ENCODE peak calls at places on chromosomes 12 and 14, in eight cellular contexts. O, D, P, T, V, F, I and L are unnamed samples.

GRCh38 chr14:58109761-58110160 is 42.3 kb downstream of the ARMH4 start:
- DNase-seq in F (no peak), V (no peak), P (no peak), O (no peak), D (no peak), I (no peak), T (no peak), L (no peak)

GRCh38 chr12:94276725-94277124 is 128.3 kb downstream of the PLXNC1 start:
- DNase-seq in I (no peak), D (no peak), V (no peak), O (no peak), P (no peak), F (no peak), T (no peak), L (no peak)

GRCh38 chr14:75380656-75381055 is 47.2 kb upstream of the JDP2 start:
- DNase-seq in F (no peak), V (no peak), D (no peak), I (no peak), O (peak; percentile 66), T (no peak), P (no peak), L (no peak)

GRCh38 chr12:96776908-96777307 is 130.1 kb upstream of the NEDD1 start:
- DNase-seq in F (no peak), T (no peak), V (no peak), I (no peak), P (no peak), D (no peak), O (no peak), L (no peak)

GRCh38 chr14:99316281-99317163 is 44.5 kb upstream of the BCL11B start:
- DNase-seq in D (peak; percentile 73), O (no peak), V (no peak), I (no peak), F (no peak), T (no peak), P (peak; percentile 78), L (no peak)

GRCh38 chr12:52687527-52688385 is 7.5 kb upstream of the KRT1 start:
- DNase-seq in T (no peak), V (no peak), I (no peak), D (no peak), F (no peak), O (no peak), P (no peak), L (no peak)

GRCh38 chr14:90644882-90645281 is 171.3 kb downstream of the TTC7B start:
- DNase-seq in O (no peak), D (no peak), F (peak; percentile 34), T (no peak), I (no peak), P (no peak), V (no peak), L (no peak)

GRCh38 chr14:36655963-36656768 is 5.5 kb upstream of the PAX9 start:
- DNase-seq in D (peak; percentile 66), V (peak; percentile 66), O (no peak), F (no peak), T (no peak), I (no peak), P (no peak), L (no peak)

GRCh38 chr12:3047961-3048360 is 29.2 kb upstream of the TSPAN9 start:
- DNase-seq in I (no peak), T (no peak), P (no peak), V (no peak), D (no peak), O (no peak), F (no peak), L (no peak)

GRCh38 chr14:22303589-22304195 is 285.3 kb downstream of the DAD1 start:
- DNase-seq in V (peak; percentile 4), I (no peak), F (no peak), O (no peak), D (no peak), T (no peak), P (no peak), L (no peak)

GRCh38 chr12:116368196-116369194 is 91.0 kb upstream of the MED13L start:
- DNase-seq in T (no peak), V (no peak), I (no peak), O (no peak), P (peak; percentile 89), D (peak; percentile 88), F (no peak), L (no peak)

GRCh38 chr14:61558271-61558670 is 137.0 kb upstream of the HIF1A start:
- DNase-seq in I (no peak), O (no peak), T (no peak), P (no peak), F (no peak), V (no peak), D (no peak), L (no peak)

GRCh38 chr12:94262228-94263010 is 114.0 kb downstream of the PLXNC1 start:
- DNase-seq in I (no peak), O (peak; percentile 96), D (peak; percentile 30), T (peak; percentile 63), P (peak; percentile 68), V (peak; percentile 79), F (peak; percentile 84), L (peak; percentile 96)

GRCh38 chr12:91191516-91192111 is 9.0 kb upstream of the DCN start:
- DNase-seq in T (no peak), F (no peak), O (no peak), D (no peak), I (no peak), P (no peak), V (no peak), L (no peak)

GRCh38 chr12:61311413-61311812 is 948.8 kb upstream of the USP15 start:
- DNase-seq in F (no peak), D (no peak), V (no peak), I (no peak), P (no peak), O (no peak), T (no peak), L (no peak)

GRCh38 chr14:64928239-64929002 is 14.1 kb downstream of the GPX2 start:
- DNase-seq in D (no peak), V (no peak), F (no peak), O (no peak), P (no peak), I (peak; percentile 46), T (no peak), L (peak; percentile 47)

GRCh38 chr12:63766498-63766897 is 13.2 kb upstream of the RXYLT1 start:
- DNase-seq in P (no peak), F (no peak), T (no peak), D (no peak), O (no peak), I (no peak), V (no peak), L (no peak)

GRCh38 chr12:99135376-99135775 is 490.3 kb downstream of the APAF1 start:
- DNase-seq in T (no peak), P (no peak), V (no peak), D (no peak), F (no peak), I (no peak), O (no peak), L (no peak)

GRCh38 chr12:94760786-94761185 is 110.4 kb upstream of the TMCC3 start:
- DNase-seq in P (no peak), V (no peak), O (no peak), F (no peak), T (no peak), D (no peak), I (no peak), L (no peak)

GRCh38 chr14:92886337-92886736 is 36.6 kb upstream of the CHGA start:
- DNase-seq in F (no peak), V (peak; percentile 80), D (no peak), O (no peak), P (no peak), T (no peak), I (no peak), L (no peak)

GRCh38 chr12:11688831-11689230 is 39.4 kb downstream of the ETV6 start:
- DNase-seq in F (no peak), I (no peak), P (no peak), T (no peak), V (no peak), D (no peak), O (no peak), L (no peak)
- H3K4me1 ChIP-seq in F (no peaks in the 10 kb centered on the region), I (peaks cover 10% of the 10 kb centered on the region), P (peaks cover 89% of the 10 kb centered on the region), T (no peaks in the 10 kb centered on the region), V (peaks cover 28% of the 10 kb centered on the region), D (no peaks in the 10 kb centered on the region), O (peaks cover 2% of the 10 kb centered on the region), L (peaks cover 80% of the 10 kb centered on the region)

DNA sequence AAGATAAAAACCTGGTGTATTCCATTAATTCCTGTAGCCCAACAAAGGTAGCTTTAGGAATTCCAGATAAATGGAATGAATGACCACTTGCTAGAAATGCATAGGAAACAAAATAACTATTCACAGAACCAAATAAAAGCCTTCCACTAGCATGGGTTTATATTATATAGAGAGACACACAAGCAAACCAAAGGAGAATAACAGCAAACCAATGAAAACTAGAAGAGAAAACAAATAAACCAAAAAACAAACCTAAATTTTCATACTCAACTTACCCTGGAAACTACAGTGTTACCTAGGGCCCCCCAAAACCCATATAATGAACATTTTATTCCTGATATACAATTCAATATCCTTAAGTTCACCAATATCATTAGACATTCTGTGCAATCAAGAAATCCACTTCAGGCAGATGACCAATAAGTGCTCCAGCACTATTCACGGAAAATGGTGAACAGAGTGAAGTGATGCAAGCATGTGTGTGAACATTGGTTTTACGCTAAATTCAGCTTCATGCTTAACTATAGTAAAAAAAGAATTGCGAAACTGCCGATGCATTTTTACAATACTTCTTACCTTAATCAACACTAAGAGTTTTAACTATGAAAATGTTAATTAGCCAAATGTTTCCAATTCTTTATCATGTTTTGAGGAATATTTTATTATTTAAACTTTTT is 1108.4 kb upstream of the TMEM132C start:
- DNase-seq in D (no peak), T (no peak), I (no peak), F (no peak), P (no peak), V (no peak), O (no peak), L (peak; percentile 7)
- H3K27ac ChIP-seq in D (no peak overlapping the region), T (peak overlapping the region; percentile 90), I (no peak overlapping the region), F (no peak overlapping the region), P (no peak overlapping the region), V (no peak overlapping the region), O (no peak overlapping the region), L (no peak overlapping the region)

GRCh38 chr12:30952036-30952435 is 25.5 kb downstream of the TSPAN11 start:
- DNase-seq in V (no peak), F (no peak), O (no peak), T (no peak), D (no peak), P (no peak), I (no peak), L (no peak)
- TF ChIP-seq EP300 in V (no peak), F (no peak), O (no peak), T (no peak), D (no peak), P (no peak), I (no peak), L (no peak)

GRCh38 chr12:47216150-47216677 is 136.5 kb upstream of the AMIGO2 start:
- DNase-seq in I (peak; percentile 74), T (peak; percentile 53), P (no peak), F (peak; percentile 23), O (no peak), D (no peak), V (no peak), L (no peak)

GRCh38 chr12:47218191-47218654 is 138.5 kb upstream of the AMIGO2 start:
- DNase-seq in V (no peak), P (no peak), F (no peak), T (no peak), O (no peak), D (no peak), I (no peak), L (no peak)

GRCh38 chr12:47212701-47213039 is 132.9 kb upstream of the AMIGO2 start:
- DNase-seq in D (no peak), T (no peak), V (no peak), P (no peak), I (no peak), O (no peak), F (no peak), L (no peak)

GRCh38 chr12:47214001-47214619 is 134.4 kb upstream of the AMIGO2 start:
- DNase-seq in P (no peak), I (no peak), T (no peak), V (no peak), F (no peak), O (no peak), D (no peak), L (no peak)

GRCh38 chr12:47214771-47215170 is 135.0 kb upstream of the AMIGO2 start:
- DNase-seq in D (no peak), V (no peak), P (no peak), F (no peak), O (no peak), T (no peak), I (no peak), L (no peak)
- H3K4me1 ChIP-seq in D (peaks cover 74% of the 10 kb centered on the region), V (no peaks in the 10 kb centered on the region), P (peaks cover 4% of the 10 kb centered on the region), F (no peaks in the 10 kb centered on the region), O (no peaks in the 10 kb centered on the region), T (peaks cover 21% of the 10 kb centered on the region), I (peaks cover 25% of the 10 kb centered on the region), L (no peaks in the 10 kb centered on the region)